ENCODE peak calls at places on chromosomes 4 and X, in six cellular contexts. G, X, F, B, O and L are unnamed samples.
A peak's percentile ranks its signal among the peaks of the same experiment; 100 is the strongest.

GRCh38 chrX:130566028-130566683 is 164.4 kb downstream of the RBMX2 start:
- DNase-seq in O (no peak), F (no peak), B (no peak), X (no peak), G (no peak), L (no peak)

GRCh38 chrX:107205770-107206696 is at the start of the genes DNAAF6 and NUP62CL:
- DNase-seq in F (peak; percentile 88), O (no peak), G (peak; percentile 82), B (peak; percentile 58), X (peak; percentile 13), L (peak; percentile 58)

GRCh38 chrX:148069759-148070503 is 88.8 kb downstream of the FMR1NB start:
- DNase-seq in X (no peak), B (no peak), O (no peak), G (no peak), F (no peak), L (no peak)

GRCh38 chr4:15482346-15482745 is 12.7 kb downstream of the CC2D2A start:
- DNase-seq in O (no peak), F (no peak), X (no peak), G (no peak), B (no peak), L (no peak)

GRCh38 chr4:15811703-15812325 is 33.7 kb downstream of the CD38 start:
- DNase-seq in G (no peak), O (no peak), F (no peak), B (no peak), X (no peak), L (no peak)

GRCh38 chrX:106726485-106727437 is at the start of gene RNF128:
- DNase-seq in X (no peak), O (no peak), F (peak; percentile 78), G (peak; percentile 83), B (no peak), L (peak; percentile 85)

GRCh38 chrX:47234583-47234982 is 1.8 kb downstream of the USP11 start:
- DNase-seq in B (no peak), X (no peak), G (no peak), O (no peak), F (no peak), L (no peak)

GRCh38 chr4:187992971-187993370 is 2.6 kb upstream of the ZFP42 start:
- DNase-seq in O (no peak), G (no peak), X (no peak), B (no peak), F (no peak), L (no peak)

GRCh38 chr4:153593166-153593565 is 90.9 kb upstream of the TLR2 start:
- DNase-seq in F (no peak), G (no peak), B (no peak), O (no peak), X (no peak), L (no peak)

GRCh38 chr4:7719354-7720174 is 220.1 kb downstream of the AFAP1 start:
- DNase-seq in G (peak; percentile 79), B (peak; percentile 28), F (no peak), O (no peak), X (peak; percentile 57), L (peak; percentile 20)

GRCh38 chr4:102825261-102826071 is 1.9 kb downstream of the UBE2D3 start:
- DNase-seq in O (no peak), B (no peak), X (no peak), F (no peak), G (no peak), L (peak; percentile 52)

GRCh38 chrX:3550160-3550765 is 163.2 kb downstream of the PRKX start:
- DNase-seq in O (no peak), G (no peak), F (no peak), X (no peak), B (no peak), L (peak; percentile 53)

GRCh38 chr4:153731239-153731638 is 28.6 kb downstream of the RNF175 start:
- DNase-seq in G (no peak), X (no peak), O (no peak), B (no peak), F (no peak), L (no peak)

GRCh38 chrX:111829345-111829744 is 46.6 kb upstream of the TRPC5OS start:
- DNase-seq in O (no peak), F (no peak), X (no peak), G (no peak), B (no peak), L (no peak)

GRCh38 chrX:151970661-151971060 is 3.8 kb downstream of the GABRE start:
- DNase-seq in G (peak; percentile 85), F (peak; percentile 80), X (no peak), O (peak; percentile 40), B (no peak), L (no peak)